ENCODE peak calls at places on chromosomes 3 and 15, in eight cellular contexts. W, H, U, V, B, O, X and D are unnamed samples.

GRCh38 chr3:155712008-155712407 is 32.9 kb downstream of the PLCH1 start:
- DNase-seq in W (no peak), H (no peak), U (no peak), V (no peak), B (no peak), O (no peak), X (no peak), D (no peak)

GRCh38 chr15:31758126-31758525 is 272.2 kb upstream of the CHRNA7 start:
- DNase-seq in W (peak; percentile 69), H (no peak), U (no peak), V (peak; percentile 28), B (peak; percentile 83), O (peak; percentile 74), X (peak; percentile 78), D (no peak)

GRCh38 chr3:161920196-161920595 is 423.6 kb downstream of the OTOL1 start:
- DNase-seq in W (no peak), H (no peak), U (no peak), V (no peak), B (no peak), O (no peak), X (no peak), D (no peak)

GRCh38 chr3:61052855-61053254 is 198.4 kb downstream of the FHIT start:
- DNase-seq in W (no peak), H (no peak), U (no peak), V (no peak), B (no peak), O (no peak), X (no peak), D (no peak)

GRCh38 chr3:143000525-143000924 is 845 bp upstream of the U2SURP start:
- DNase-seq in W (no peak), H (peak; percentile 88), U (no peak), V (no peak), B (no peak), O (peak; percentile 20), X (no peak), D (peak; percentile 46)

GRCh38 chr15:70034596-70034995 is 63.1 kb downstream of the TLE3 start:
- DNase-seq in W (no peak), H (no peak), U (no peak), V (no peak), B (no peak), O (no peak), X (no peak), D (no peak)

GRCh38 chr3:82053236-82053635 is 291.8 kb upstream of the GBE1 start:
- DNase-seq in W (no peak), H (no peak), U (no peak), V (no peak), B (no peak), O (no peak), X (no peak), D (no peak)

GRCh38 chr15:56806147-56806536 is 72.8 kb upstream of the ZNF280D start:
- DNase-seq in W (no peak), H (no peak), U (no peak), V (no peak), B (no peak), O (no peak), X (no peak), D (no peak)

GRCh38 chr3:77407454-77407853 is 367.6 kb downstream of the ROBO2 start:
- DNase-seq in W (no peak), H (no peak), U (no peak), V (no peak), B (no peak), O (no peak), X (no peak), D (no peak)

GRCh38 chr3:184597783-184598182 is 36.2 kb downstream of the EPHB3 start:
- DNase-seq in W (no peak), H (no peak), U (no peak), V (no peak), B (no peak), O (no peak), X (no peak), D (no peak)

GRCh38 chr3:119034256-119035013 is at the start of gene IGSF11:
- DNase-seq in W (peak; percentile 81), H (no peak), U (no peak), V (peak; percentile 25), B (peak; percentile 71), O (peak; percentile 45), X (peak; percentile 70), D (peak; percentile 56)

GRCh38 chr15:95169701-95170459 is 938.5 kb downstream of the MCTP2 start:
- DNase-seq in W (no peak), H (no peak), U (no peak), V (no peak), B (no peak), O (peak; percentile 43), X (no peak), D (no peak)

GRCh38 chr15:68199340-68199739 is 5.8 kb downstream of the CALML4 start:
- DNase-seq in W (no peak), H (no peak), U (no peak), V (no peak), B (no peak), O (no peak), X (no peak), D (no peak)

GRCh38 chr15:89740137-89740536 is 10.9 kb downstream of the MESP1 start:
- DNase-seq in W (peak; percentile 69), H (peak; percentile 64), U (no peak), V (peak; percentile 64), B (no peak), O (peak; percentile 67), X (peak; percentile 71), D (peak; percentile 84)

GRCh38 chr15:77474310-77474986 is 53.8 kb downstream of the HMG20A start:
- DNase-seq in W (no peak), H (no peak), U (no peak), V (no peak), B (no peak), O (no peak), X (no peak), D (no peak)

GRCh38 chr3:65483475-65483874 is 555.2 kb downstream of the MAGI1 start:
- DNase-seq in W (peak; percentile 8), H (peak; percentile 40), U (no peak), V (no peak), B (peak; percentile 62), O (peak; percentile 50), X (peak; percentile 30), D (no peak)

GRCh38 chr3:17424137-17424536 is 318.3 kb downstream of the TBC1D5 start:
- DNase-seq in W (no peak), H (no peak), U (no peak), V (no peak), B (no peak), O (no peak), X (no peak), D (no peak)

GRCh38 chr3:94460914-94461313 is 398.1 kb downstream of the NSUN3 start:
- DNase-seq in W (no peak), H (no peak), U (no peak), V (no peak), B (no peak), O (no peak), X (no peak), D (no peak)

GRCh38 chr3:177201707-177202397 is 4.6 kb upstream of the TBL1XR1 start:
- DNase-seq in W (no peak), H (no peak), U (peak; percentile 60), V (no peak), B (no peak), O (peak; percentile 42), X (no peak), D (no peak)

GRCh38 chr15:69305204-69305931 is 6.7 kb downstream of the PAQR5 start:
- DNase-seq in W (no peak), H (no peak), U (peak; percentile 69), V (no peak), B (no peak), O (peak; percentile 67), X (no peak), D (peak; percentile 97)

GRCh38 chr3:189630667-189631372 is 369 bp upstream of the TP63 start:
- DNase-seq in W (no peak), H (no peak), U (no peak), V (no peak), B (no peak), O (no peak), X (no peak), D (no peak)

GRCh38 chr3:195076981-195077610 is 193.9 kb downstream of the XXYLT1 start:
- DNase-seq in W (no peak), H (no peak), U (no peak), V (no peak), B (no peak), O (no peak), X (no peak), D (no peak)

GRCh38 chr15:57005244-57005643 is 86.8 kb downstream of the TCF12 start:
- DNase-seq in W (no peak), H (no peak), U (no peak), V (no peak), B (no peak), O (no peak), X (no peak), D (no peak)

GRCh38 chr3:47715928-47716327 is 65.8 kb downstream of the SMARCC1 start:
- DNase-seq in W (no peak), H (no peak), U (peak; percentile 0), V (no peak), B (no peak), O (no peak), X (no peak), D (peak; percentile 22)

GRCh38 chr15:90296996-90297395 is 31.5 kb downstream of the NGRN start:
- DNase-seq in W (no peak), H (no peak), U (no peak), V (no peak), B (no peak), O (no peak), X (no peak), D (no peak)

GRCh38 chr15:40981186-40981585 is 27.9 kb downstream of the CHAC1 start:
- DNase-seq in W (no peak), H (no peak), U (no peak), V (no peak), B (no peak), O (no peak), X (no peak), D (no peak)

GRCh38 chr3:126554560-126555525 is 3.9 kb downstream of the C3orf22 start:
- DNase-seq in W (no peak), H (no peak), U (no peak), V (no peak), B (no peak), O (peak; percentile 3), X (no peak), D (no peak)

GRCh38 chr3:4841783-4842440 is 137.3 kb upstream of the BHLHE40 start:
- DNase-seq in W (no peak), H (peak; percentile 66), U (no peak), V (no peak), B (no peak), O (no peak), X (no peak), D (no peak)

GRCh38 chr3:29747991-29748390 is 467.1 kb downstream of the RBMS3 start:
- DNase-seq in W (no peak), H (no peak), U (no peak), V (no peak), B (no peak), O (no peak), X (no peak), D (no peak)

GRCh38 chr3:124887177-124887995 is at the start of gene ITGB5:
- DNase-seq in W (peak; percentile 60), H (peak; percentile 56), U (no peak), V (peak; percentile 74), B (peak; percentile 86), O (peak; percentile 83), X (peak; percentile 38), D (peak; percentile 69)